ENCODE peak calls at places on chromosomes 5 and 9, in seven cellular contexts. G is GM12865; W is stimulated activated CD8-positive, alpha-beta memory T cell treated with anti-CD3 and anti-CD28 coated beads, Interleukin-15, amount 100 ng/mL, for 24 hours; Z is nucleus accumbens; L is CD4-positive, alpha-beta memory T cell; X is tibial artery; Q is GM13976. A is an unnamed sample.

GRCh38 chr5:176364765-176365662 is at the start of gene ARL10:
- DNase-seq in G (peak), W (peak), Z (no peak), L (peak), X (peak), Q (peak), A (no peak)

GRCh38 chr5:135551593-135552447 is 16.1 kb upstream of the NEUROG1 start:
- DNase-seq in G (peak), W (no peak), Z (no peak), L (peak), X (peak), Q (peak), A (no peak)

GRCh38 chr9:113674436-113674835 is 201.7 kb upstream of the ZNF618 start:
- DNase-seq in G (no peak), W (no peak), Z (no peak), L (no peak), X (no peak), Q (no peak), A (no peak)

GRCh38 chr5:131330031-131330430 is 66.2 kb downstream of the CDC42SE2 start:
- DNase-seq in G (no peak), W (no peak), Z (no peak), L (no peak), X (no peak), Q (no peak), A (no peak)

GRCh38 chr9:136674786-136675349 is 12.2 kb downstream of the EGFL7 start:
- DNase-seq in G (no peak), W (no peak), Z (no peak), L (no peak), X (no peak), Q (no peak), A (no peak)

GRCh38 chr5:160473736-160474483 is 52.3 kb downstream of the PTTG1 start:
- DNase-seq in G (no peak), W (no peak), Z (no peak), L (no peak), X (no peak), Q (no peak), A (no peak)

GRCh38 chr5:141753971-141754713 is 72.1 kb upstream of the ARAP3 start:
- DNase-seq in G (peak), W (no peak), Z (no peak), L (peak), X (no peak), Q (peak), A (no peak)

GRCh38 chr9:129511320-129511900 is 109.5 kb downstream of the C9orf50 start:
- DNase-seq in G (no peak), W (no peak), Z (no peak), L (no peak), X (no peak), Q (no peak), A (no peak)

GRCh38 chr9:110975969-110976368 is 62.3 kb downstream of the LPAR1 start:
- DNase-seq in G (peak), W (no peak), Z (no peak), L (no peak), X (no peak), Q (no peak), A (no peak)

GRCh38 chr5:157570801-157571200 is 4.8 kb downstream of the ADAM19 start:
- DNase-seq in G (peak), W (no peak), Z (no peak), L (no peak), X (no peak), Q (no peak), A (no peak)

GRCh38 chr5:129857124-129857523 is 47.1 kb upstream of the CHSY3 start:
- DNase-seq in G (no peak), W (no peak), Z (no peak), L (no peak), X (no peak), Q (no peak), A (no peak)

GRCh38 chr5:54619732-54620582 is 102.4 kb downstream of the SNX18 start:
- DNase-seq in G (no peak), W (no peak), Z (no peak), L (no peak), X (no peak), Q (no peak), A (no peak)

GRCh38 chr5:132012385-132013005 is 1.0 kb upstream of the ACSL6 start:
- DNase-seq in G (no peak), W (no peak), Z (no peak), L (no peak), X (peak), Q (no peak), A (peak)

GRCh38 chr5:120239076-120239475 is 225.0 kb upstream of the PRR16 start:
- DNase-seq in G (no peak), W (no peak), Z (no peak), L (no peak), X (no peak), Q (no peak), A (no peak)

GRCh38 chr5:40410939-40411635 is 268.6 kb upstream of the PTGER4 start:
- DNase-seq in G (no peak), W (no peak), Z (no peak), L (no peak), X (peak), Q (no peak), A (no peak)

GRCh38 chr5:95446560-95447221 is 55.5 kb downstream of the FAM81B start:
- DNase-seq in G (no peak), W (no peak), Z (no peak), L (no peak), X (no peak), Q (no peak), A (no peak)

GRCh38 chr9:14021871-14022525 is 291.9 kb downstream of the NFIB start:
- DNase-seq in G (no peak), W (no peak), Z (no peak), L (no peak), X (no peak), Q (no peak), A (no peak)

GRCh38 chr5:19745247-19745646 is 242.8 kb downstream of the CDH18 start:
- DNase-seq in G (no peak), W (no peak), Z (no peak), L (no peak), X (no peak), Q (no peak), A (no peak)

GRCh38 chr5:177442066-177442836 is 4.4 kb upstream of the PRR7 start:
- DNase-seq in G (no peak), W (no peak), Z (no peak), L (no peak), X (no peak), Q (no peak), A (no peak)

GRCh38 chr5:135426102-135427082 is 20.8 kb downstream of the DCANP1 start:
- DNase-seq in G (peak), W (no peak), Z (no peak), L (peak), X (no peak), Q (peak), A (no peak)

GRCh38 chr5:91383956-91384300 is 811 bp upstream of the ARRDC3 start:
- DNase-seq in G (peak), W (no peak), Z (no peak), L (no peak), X (peak), Q (peak), A (no peak)

A was measured in coronary artery.